ENCODE peak calls at places on chromosomes 12 and 14, in five cellular contexts. One of them, this sample, is unnamed.

GRCh38 chr12:81888341-81888740 is 129.2 kb upstream of the PPFIA2 start:
- DNase-seq in Peyer's patch: no peak
- DNase-seq in adrenal gland: no peak
- DNase-seq in A549: no peak
- DNase-seq in HepG2: no peak
- DNase-seq in this sample: no peak

GRCh38 chr12:102569803-102570202 is 89.4 kb upstream of the IGF1 start:
- DNase-seq in adrenal gland: no peak
- DNase-seq in HepG2: no peak
- DNase-seq in A549: no peak
- DNase-seq in Peyer's patch: no peak
- DNase-seq in this sample: no peak

GRCh38 chr14:92456215-92457017 is 57.2 kb upstream of the RIN3 start:
- DNase-seq in adrenal gland: peak; percentile 72
- DNase-seq in HepG2: peak; percentile 59
- DNase-seq in Peyer's patch: no peak
- DNase-seq in A549: peak; percentile 79
- DNase-seq in this sample: peak; percentile 50

GRCh38 chr14:85483037-85483436 is 46.9 kb upstream of the FLRT2 start:
- DNase-seq in Peyer's patch: no peak
- DNase-seq in HepG2: peak; percentile 9
- DNase-seq in adrenal gland: no peak
- DNase-seq in A549: no peak
- DNase-seq in this sample: no peak

GRCh38 chr12:105888696-105889095 is 250.1 kb downstream of the NUAK1 start:
- DNase-seq in A549: no peak
- DNase-seq in HepG2: no peak
- DNase-seq in Peyer's patch: no peak
- DNase-seq in adrenal gland: peak; percentile 3
- DNase-seq in this sample: no peak

GRCh38 chr12:77685112-77685511 is 145.6 kb upstream of the NAV3 start:
- DNase-seq in HepG2: peak; percentile 56
- DNase-seq in Peyer's patch: no peak
- DNase-seq in adrenal gland: peak; percentile 60
- DNase-seq in A549: peak; percentile 76
- DNase-seq in this sample: peak; percentile 71

GRCh38 chr14:54617467-54617866 is 50.5 kb downstream of the SAMD4A start:
- DNase-seq in A549: no peak
- DNase-seq in HepG2: no peak
- DNase-seq in Peyer's patch: no peak
- DNase-seq in adrenal gland: no peak
- DNase-seq in this sample: no peak

GRCh38 chr12:104136577-104136976 is 1.4 kb downstream of the NFYB start:
- DNase-seq in HepG2: no peak
- DNase-seq in Peyer's patch: no peak
- DNase-seq in A549: no peak
- DNase-seq in adrenal gland: no peak
- DNase-seq in this sample: no peak

GRCh38 chr14:61475316-61475715 is 153.9 kb downstream of the PRKCH start:
- DNase-seq in adrenal gland: no peak
- DNase-seq in Peyer's patch: no peak
- DNase-seq in HepG2: peak; percentile 67
- DNase-seq in A549: peak; percentile 80
- DNase-seq in this sample: peak; percentile 56

GRCh38 chr14:79516009-79516408 is 695.3 kb downstream of the DIO2 start:
- DNase-seq in HepG2: no peak
- DNase-seq in Peyer's patch: no peak
- DNase-seq in adrenal gland: no peak
- DNase-seq in A549: no peak
- DNase-seq in this sample: no peak

GRCh38 chr14:70898346-70898745 is 8.9 kb upstream of the PCNX1 start:
- DNase-seq in A549: no peak
- DNase-seq in HepG2: no peak
- DNase-seq in adrenal gland: no peak
- DNase-seq in Peyer's patch: no peak
- DNase-seq in this sample: no peak
- TF ChIP-seq POLR2A in A549: no peak
- TF ChIP-seq POLR2A in HepG2: no peak
- TF ChIP-seq POLR2A in adrenal gland: no peak
- TF ChIP-seq POLR2A in Peyer's patch: no peak
- TF ChIP-seq POLR2A in this sample: no peak

GRCh38 chr14:24436355-24437019 is 6.1 kb downstream of the SDR39U1 start:
- DNase-seq in HepG2: peak; percentile 83
- DNase-seq in A549: peak; percentile 70
- DNase-seq in Peyer's patch: no peak
- DNase-seq in adrenal gland: peak; percentile 64
- DNase-seq in this sample: peak; percentile 50
- H3K4me1 ChIP-seq in HepG2: peaks cover 26% of the 10 kb centered on the region
- H3K4me1 ChIP-seq in A549: peaks cover 6% of the 10 kb centered on the region
- H3K4me1 ChIP-seq in Peyer's patch: peaks cover 2% of the 10 kb centered on the region
- H3K4me1 ChIP-seq in adrenal gland: peaks cover 23% of the 10 kb centered on the region
- H3K4me1 ChIP-seq in this sample: peaks cover 14% of the 10 kb centered on the region

DNA sequence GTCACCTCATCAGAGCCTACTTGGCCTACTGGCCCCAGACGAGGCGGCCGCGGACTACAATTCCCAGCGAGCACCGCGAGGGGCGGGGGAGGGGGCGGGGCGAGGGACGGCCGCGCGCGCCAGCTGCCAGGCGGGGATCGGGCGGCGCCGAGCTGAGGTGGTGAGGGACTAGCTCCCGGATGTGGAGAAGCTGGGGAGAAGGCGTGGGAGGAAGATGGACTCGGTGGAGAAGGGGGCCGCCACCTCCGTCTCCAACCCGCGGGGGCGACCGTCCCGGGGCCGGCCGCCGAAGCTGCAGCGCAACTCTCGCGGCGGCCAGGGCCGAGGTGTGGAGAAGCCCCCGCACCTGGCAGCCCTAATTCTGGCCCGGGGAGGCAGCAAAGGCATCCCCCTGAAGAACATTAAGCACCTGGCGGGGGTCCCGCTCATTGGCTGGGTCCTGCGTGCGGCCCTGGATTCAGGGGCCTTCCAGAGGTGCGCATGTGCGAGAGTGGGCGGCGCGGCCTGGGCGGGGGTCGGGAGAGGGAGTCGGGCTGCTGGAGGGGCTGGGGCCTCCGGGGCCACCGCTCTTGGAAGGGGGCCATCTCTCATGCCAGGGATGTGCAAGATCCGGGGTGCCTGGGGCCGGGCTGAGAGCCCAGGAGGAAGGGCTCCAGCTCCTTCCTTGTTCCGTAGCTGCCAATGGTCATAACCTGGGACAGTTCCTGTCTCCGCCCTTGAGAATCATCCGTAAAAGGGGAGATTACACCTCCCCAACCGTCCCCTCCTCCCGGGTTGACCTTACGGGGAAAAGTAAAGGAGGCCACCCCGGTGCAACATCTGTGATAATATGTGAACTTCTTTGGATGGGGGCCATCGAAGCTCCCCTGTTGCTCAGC is at the start of gene CMAS:
- DNase-seq in adrenal gland: peak; percentile 80
- DNase-seq in HepG2: peak; percentile 36
- DNase-seq in Peyer's patch: peak; percentile 95
- DNase-seq in A549: peak; percentile 79
- DNase-seq in this sample: peak; percentile 19
- TF ChIP-seq POLR2A in adrenal gland: peak; percentile 61
- TF ChIP-seq POLR2A in HepG2: peak; percentile 30
- TF ChIP-seq POLR2A in Peyer's patch: peak; percentile 93
- TF ChIP-seq POLR2A in A549: peak; percentile 77
- TF ChIP-seq POLR2A in this sample: peak; percentile 67

GRCh38 chr14:99566390-99567354 is 37.3 kb downstream of the CCDC85C start:
- DNase-seq in adrenal gland: no peak
- DNase-seq in Peyer's patch: peak; percentile 64
- DNase-seq in A549: no peak
- DNase-seq in HepG2: peak; percentile 89
- DNase-seq in this sample: no peak
- H3K4me1 ChIP-seq in adrenal gland: peaks cover 64% of the 10 kb centered on the region
- H3K4me1 ChIP-seq in Peyer's patch: peaks cover 5% of the 10 kb centered on the region
- H3K4me1 ChIP-seq in A549: peaks cover 94% of the 10 kb centered on the region
- H3K4me1 ChIP-seq in HepG2: peaks cover 96% of the 10 kb centered on the region
- H3K4me1 ChIP-seq in this sample: peaks cover 42% of the 10 kb centered on the region

GRCh38 chr12:108694812-108695278 is 36.5 kb downstream of the CORO1C start:
- DNase-seq in A549: no peak
- DNase-seq in Peyer's patch: no peak
- DNase-seq in HepG2: no peak
- DNase-seq in adrenal gland: no peak
- DNase-seq in this sample: no peak
- TF ChIP-seq POLR2A in A549: no peak
- TF ChIP-seq POLR2A in Peyer's patch: no peak
- TF ChIP-seq POLR2A in HepG2: no peak
- TF ChIP-seq POLR2A in adrenal gland: no peak
- TF ChIP-seq POLR2A in this sample: no peak

This sample was measured in HCT116.